ENCODE peak calls at places on chromosomes 16 and 17, in four cellular contexts. V, I, C and N are unnamed samples.

GRCh38 chr17:3964203-3965122 is at the start of gene ATP2A3:
- DNase-seq in V (peak), C (no peak), I (peak), N (no peak)

GRCh38 chr16:55638256-55638655 is 17.5 kb upstream of the SLC6A2 start:
- DNase-seq in V (no peak), I (no peak), C (no peak), N (no peak)

GRCh38 chr17:81329279-81329926 is 34.3 kb upstream of the SLC38A10 start:
- DNase-seq in I (peak), C (peak), V (peak), N (peak)

GRCh38 chr16:49576941-49577340 is 203.3 kb downstream of the C16orf78 start:
- DNase-seq in C (no peak), V (no peak), I (no peak), N (no peak)

GRCh38 chr17:57305918-57306317 is 49.6 kb downstream of the MSI2 start:
- DNase-seq in C (no peak), V (no peak), I (no peak), N (no peak)

GRCh38 chr16:81314603-81315270 is at the start of gene GAN:
- DNase-seq in I (peak), V (peak), C (peak), N (peak)

GRCh38 chr17:6245301-6245810 is 175.2 kb downstream of the WSCD1 start:
- DNase-seq in I (no peak), C (no peak), V (no peak), N (no peak)

GRCh38 chr17:35612924-35613521 is 25.9 kb downstream of the AP2B1 start:
- DNase-seq in V (peak), C (peak), I (peak), N (peak)

GRCh38 chr17:14921936-14922335 is 343.2 kb downstream of the PMP22 start:
- DNase-seq in V (no peak), C (no peak), I (no peak), N (no peak)

GRCh38 chr16:68291227-68291626 is 19.5 kb downstream of the SLC7A6OS start:
- DNase-seq in I (no peak), C (no peak), V (no peak), N (no peak)

GRCh38 chr16:13835935-13836334 is 84.0 kb upstream of the ERCC4 start:
- DNase-seq in C (no peak), V (no peak), I (no peak), N (no peak)

GRCh38 chr17:52681486-52681885 is 523.0 kb upstream of the CA10 start:
- DNase-seq in C (no peak), V (no peak), I (no peak), N (no peak)

GRCh38 chr16:18969050-18969854 is 14.5 kb upstream of the TMC7 start:
- DNase-seq in I (peak), V (peak), C (peak), N (peak)

GRCh38 chr17:78186689-78187595 is at the start of the genes AFMID and TK1:
- DNase-seq in I (peak), V (peak), C (peak), N (peak)
- TF ChIP-seq POLR2AphosphoS5 in I (peak), V (peak), C (peak), N (peak)

DNA sequence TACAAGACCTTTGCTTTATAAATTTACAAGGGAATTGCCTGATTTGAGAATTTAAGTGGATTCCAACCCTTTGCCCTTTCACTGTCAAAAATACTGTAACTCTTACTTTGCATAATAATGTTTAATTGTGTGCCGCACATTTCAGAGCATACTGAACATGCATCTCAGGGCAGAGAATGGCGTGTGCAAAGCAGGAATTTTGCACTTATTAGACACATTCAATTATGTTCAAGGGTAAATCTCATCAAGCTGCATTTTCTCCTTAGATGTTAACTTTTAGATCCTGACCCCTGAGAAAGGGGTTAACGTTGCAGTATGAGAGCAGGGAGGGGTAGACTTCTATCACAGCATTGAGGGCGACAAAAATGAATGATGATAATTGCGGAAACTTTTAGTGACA is 54.7 kb upstream of the CACNG4 start:
- DNase-seq in I (no peak), V (no peak), C (no peak), N (no peak)
- TF ChIP-seq ELF1 in I (no peak), V (no peak), C (no peak), N (no peak)

GRCh38 chr17:2137342-2138098 is 82.6 kb downstream of the HIC1 start:
- DNase-seq in I (no peak), V (no peak), C (peak), N (no peak)
- TF ChIP-seq POLR2AphosphoS5 in I (no peak), V (no peak), C (no peak), N (no peak)

GRCh38 chr17:78494189-78494960 is 82.8 kb downstream of the DNAH17 start:
- DNase-seq in I (no peak), V (no peak), C (no peak), N (no peak)
- TF ChIP-seq ELF1 in I (no peak), V (no peak), C (no peak), N (no peak)

GRCh38 chr16:22313876-22314470 is 16.8 kb downstream of the POLR3E start:
- DNase-seq in V (no peak), C (no peak), I (no peak), N (no peak)

GRCh38 chr16:22315979-22316378 is 18.8 kb downstream of the POLR3E start:
- DNase-seq in I (no peak), C (no peak), V (no peak), N (no peak)

GRCh38 chr16:22313141-22313781 is 16.1 kb downstream of the POLR3E start:
- DNase-seq in I (no peak), V (no peak), C (no peak), N (no peak)

GRCh38 chr16:22316411-22316811 is 19.2 kb downstream of the POLR3E start:
- DNase-seq in I (no peak), C (no peak), V (no peak), N (no peak)

DNA sequence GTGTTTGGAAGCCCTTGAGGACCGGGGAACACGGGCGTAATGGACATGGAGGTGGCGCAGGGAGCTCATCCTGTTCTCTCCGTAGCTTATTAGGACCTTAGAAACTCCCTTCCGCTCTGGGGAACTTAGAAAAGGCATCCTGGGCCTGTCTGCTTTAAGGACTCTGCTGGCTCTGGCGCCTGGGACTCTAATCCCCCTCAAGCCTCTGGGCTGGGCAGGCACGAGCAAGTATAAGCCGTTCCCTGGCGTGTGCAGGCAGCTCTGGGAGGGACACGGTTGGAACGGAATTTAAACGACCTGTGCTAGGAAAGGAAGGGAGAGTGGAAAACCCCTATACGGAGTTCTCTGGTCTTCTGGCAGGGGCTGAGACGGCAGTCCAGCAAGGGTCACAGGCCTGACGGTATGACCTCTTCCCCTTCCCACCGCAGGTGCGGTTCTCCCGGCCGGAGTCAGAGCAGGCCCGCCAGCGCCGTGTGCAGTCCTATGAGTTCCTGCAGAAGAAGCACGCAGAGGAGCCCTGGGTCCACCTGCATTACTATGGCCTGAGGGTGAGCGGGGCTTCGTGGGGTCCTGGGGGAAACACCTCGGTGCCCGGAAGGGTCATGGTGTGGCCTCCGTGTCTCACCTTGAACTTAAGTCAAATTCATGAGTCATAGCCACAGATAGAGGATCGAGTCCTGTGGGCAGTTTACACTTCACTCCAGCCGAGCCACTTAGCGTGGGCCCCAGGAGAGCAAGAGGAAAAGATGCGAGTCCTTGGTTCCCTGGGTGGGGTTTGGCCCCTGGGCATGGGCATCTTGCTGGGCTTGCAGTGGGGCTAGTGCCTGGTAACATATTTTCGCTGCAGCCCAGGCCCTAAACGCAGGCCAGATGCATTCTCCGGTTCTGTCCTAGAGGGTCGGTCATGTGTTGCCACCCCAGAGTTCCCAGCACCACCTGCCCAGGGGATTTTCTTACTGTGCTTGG is 17.7 kb downstream of the POLR3E start:
- DNase-seq in C (no peak), V (no peak), I (no peak), N (no peak)
- TF ChIP-seq POLR2AphosphoS5 in C (no peak), V (no peak), I (no peak), N (no peak)

GRCh38 chr17:77354721-77355455 is 214.1 kb downstream of the SEC14L1 start:
- DNase-seq in V (no peak), I (peak), C (no peak), N (peak)
- TF ChIP-seq ELF1 in V (no peak), I (no peak), C (no peak), N (peak)